ENCODE peak calls at places on chromosomes 13 and 19, in six cellular contexts. V is upper lobe of right lung, C is testis, O is GM12878, I is NB4, R is dorsolateral prefrontal cortex. M is an unnamed sample.

GRCh38 chr13:20945952-20946383 is 43.4 kb upstream of the XPO4 start:
- DNase-seq in V (peak; percentile 62), C (no peak), O (no peak), I (peak; percentile 92), R (no peak), M (no peak)

GRCh38 chr19:5121286-5122120 is 152.6 kb downstream of the KDM4B start:
- DNase-seq in V (no peak), C (no peak), O (no peak), I (no peak), R (peak; percentile 59), M (no peak)

GRCh38 chr19:18287836-18288772 is 6.7 kb upstream of the JUND start:
- DNase-seq in V (no peak), C (no peak), O (no peak), I (no peak), R (no peak), M (peak; percentile 48)

GRCh38 chr13:106477303-106477702 is 58.2 kb downstream of the EFNB2 start:
- DNase-seq in V (no peak), C (no peak), O (no peak), I (no peak), R (no peak), M (no peak)

GRCh38 chr13:26658491-26658890 is 101.0 kb downstream of the WASF3 start:
- DNase-seq in V (no peak), C (no peak), O (no peak), I (no peak), R (no peak), M (peak; percentile 4)

GRCh38 chr13:75136151-75136550 is 345.8 kb downstream of the TBC1D4 start:
- DNase-seq in V (no peak), C (no peak), O (no peak), I (no peak), R (no peak), M (peak; percentile 15)

GRCh38 chr13:43448605-43449004 is 338.2 kb downstream of the ENOX1 start:
- DNase-seq in V (no peak), C (no peak), O (no peak), I (no peak), R (peak; percentile 41), M (no peak)

GRCh38 chr13:113354831-113355610 is 8.9 kb downstream of the GRTP1 start:
- DNase-seq in V (peak; percentile 55), C (no peak), O (no peak), I (no peak), R (no peak), M (no peak)

GRCh38 chr19:47444388-47444821 is 25.1 kb upstream of the MEIS3 start:
- DNase-seq in V (no peak), C (no peak), O (no peak), I (peak; percentile 72), R (no peak), M (no peak)

GRCh38 chr13:63364159-63364558 is 1948.5 kb upstream of the PCDH20 start:
- DNase-seq in V (no peak), C (no peak), O (no peak), I (no peak), R (no peak), M (no peak)

GRCh38 chr13:22967669-22968068 is 213.1 kb upstream of the SGCG start:
- DNase-seq in V (no peak), C (no peak), O (no peak), I (no peak), R (no peak), M (no peak)
- H3K4me3 ChIP-seq in V (no peak overlapping the region), C (no peak overlapping the region), O (no peak overlapping the region), I (no peak overlapping the region), R (no peak overlapping the region), M (no peak overlapping the region)

DNA sequence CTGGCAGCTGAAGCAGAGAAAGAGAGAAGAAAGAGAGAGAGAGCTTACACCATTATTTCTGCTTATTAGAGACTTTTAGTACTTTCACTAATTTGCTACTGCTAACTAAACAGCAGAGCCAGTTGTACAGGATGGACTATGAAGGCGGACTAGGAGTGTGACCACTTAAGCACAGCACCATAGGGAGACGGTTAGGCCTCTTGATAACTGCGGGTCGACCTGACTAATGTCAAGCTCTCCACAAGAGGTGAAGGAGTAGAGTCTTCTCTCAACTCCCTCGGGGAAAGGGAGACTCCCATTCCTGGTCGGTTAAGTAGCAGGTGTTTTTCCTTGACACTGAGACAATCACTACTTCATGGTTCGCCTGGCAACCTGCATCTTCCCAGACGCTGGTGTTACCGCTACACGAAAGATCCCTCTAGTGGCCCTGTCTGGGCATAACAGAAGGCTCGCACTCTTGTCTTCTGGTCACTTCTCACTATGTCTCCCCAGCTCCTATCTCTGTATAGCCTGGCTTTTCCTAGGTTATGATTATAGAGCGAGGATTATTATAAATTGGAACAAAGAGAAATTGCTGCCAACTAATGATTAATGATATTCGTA is 5.3 kb upstream of the PSG7 start:
- DNase-seq in V (no peak), C (peak; percentile 36), O (no peak), I (peak; percentile 1), R (no peak), M (peak; percentile 45)
- TF ChIP-seq CTCF in V (peak; percentile 42), C (peak; percentile 22), O (peak; percentile 40), I (peak; percentile 35), R (no peak), M (peak; percentile 30)

GRCh38 chr19:55172741-55173140 is 6.3 kb upstream of the DNAAF3 start:
- DNase-seq in V (no peak), C (no peak), O (no peak), I (no peak), R (no peak), M (peak; percentile 71)

GRCh38 chr19:55173186-55173716 is 6.8 kb upstream of the DNAAF3 start:
- DNase-seq in V (no peak), C (no peak), O (no peak), I (no peak), R (no peak), M (peak; percentile 31)

GRCh38 chr19:55175117-55175867 is 4.8 kb downstream of the SYT5 start:
- DNase-seq in V (no peak), C (peak; percentile 69), O (no peak), I (no peak), R (no peak), M (no peak)

GRCh38 chr19:55174425-55175116 is 5.5 kb downstream of the SYT5 start:
- DNase-seq in V (no peak), C (no peak), O (no peak), I (no peak), R (no peak), M (no peak)

DNA sequence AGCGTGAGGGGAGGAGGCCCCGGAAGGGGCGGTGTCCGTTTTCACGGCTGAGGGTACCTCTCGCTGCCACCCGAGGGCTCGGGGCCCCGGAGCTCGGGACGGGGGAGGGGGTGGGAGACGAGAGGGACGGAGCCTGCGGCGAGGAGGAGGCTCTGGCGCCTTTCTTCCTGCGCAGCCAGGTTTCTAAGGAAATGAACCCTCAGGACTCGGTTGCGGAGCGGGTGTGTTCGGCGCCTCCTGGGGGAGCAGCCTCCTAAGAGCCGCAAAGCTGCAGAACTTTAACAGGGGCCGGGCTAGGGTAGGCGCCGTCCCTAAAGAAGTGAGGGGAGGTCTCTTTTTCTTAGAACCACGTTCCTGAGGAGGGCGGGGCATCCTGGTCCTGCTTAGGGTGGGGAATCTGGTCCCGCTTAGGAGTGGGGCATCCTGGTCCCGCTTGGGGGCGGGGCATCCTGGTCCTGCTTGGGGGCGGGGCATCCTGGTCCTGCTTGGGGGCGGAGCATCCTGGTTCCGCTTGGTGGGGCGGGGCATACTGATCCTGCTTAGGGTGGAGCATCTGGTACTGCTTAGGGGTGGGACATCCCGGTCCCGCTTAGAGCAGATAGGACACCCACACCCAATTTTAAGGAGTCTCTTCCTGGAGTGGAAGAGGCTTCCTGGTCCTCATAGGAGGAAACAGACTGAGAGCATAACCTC is 6.2 kb downstream of the SYT5 start:
- DNase-seq in V (peak; percentile 74), C (peak; percentile 77), O (no peak), I (no peak), R (no peak), M (peak; percentile 95)
- H3K4me3 ChIP-seq in V (peak overlapping the region; percentile 37), C (peak overlapping the region; percentile 54), O (no peak overlapping the region), I (no peak overlapping the region), R (peak overlapping the region; percentile 41), M (peak overlapping the region; percentile 56)

GRCh38 chr13:28536371-28536770 is 41.4 kb upstream of the FLT1 start:
- DNase-seq in V (no peak), C (no peak), O (no peak), I (no peak), R (no peak), M (no peak)
- TF ChIP-seq CTCF in V (no peak), C (no peak), O (no peak), I (no peak), R (no peak), M (no peak)

DNA sequence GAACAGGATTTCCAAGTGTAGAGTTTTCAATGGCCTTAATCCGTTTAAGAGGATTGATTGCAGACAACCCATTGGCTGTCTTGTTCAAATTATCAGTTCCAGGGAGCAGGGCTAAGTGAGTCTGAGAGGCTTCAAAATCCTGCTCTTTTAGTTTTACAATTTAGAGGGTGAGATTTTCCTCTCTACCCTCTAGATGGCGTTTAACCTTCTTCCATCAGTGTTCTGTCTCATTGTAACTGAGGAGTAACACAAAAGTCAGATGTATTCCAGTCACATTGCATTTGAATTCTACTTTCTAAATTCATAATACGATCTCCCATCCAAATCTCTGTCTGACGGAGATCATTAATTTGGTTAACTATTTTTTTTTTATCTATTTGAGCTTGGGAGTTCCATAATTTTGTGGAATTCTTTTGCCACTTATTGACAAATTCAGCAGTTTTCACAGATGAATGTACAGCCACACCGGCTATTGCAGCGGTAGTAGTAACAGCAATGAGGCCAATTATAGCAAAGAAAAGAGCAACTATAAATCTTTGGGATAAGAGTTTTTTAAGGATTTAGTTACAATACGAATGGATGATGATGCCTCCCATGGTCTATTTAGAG is 7.8 kb upstream of the C19orf84 start:
- DNase-seq in V (no peak), C (no peak), O (no peak), I (peak; percentile 58), R (no peak), M (peak; percentile 11)
- H3K4me3 ChIP-seq in V (no peak overlapping the region), C (no peak overlapping the region), O (no peak overlapping the region), I (no peak overlapping the region), R (no peak overlapping the region), M (no peak overlapping the region)

GRCh38 chr13:78136966-78137365 is 218.3 kb upstream of the EDNRB start:
- DNase-seq in V (no peak), C (no peak), O (no peak), I (no peak), R (no peak), M (no peak)

GRCh38 chr13:78133511-78133910 is 214.9 kb upstream of the EDNRB start:
- DNase-seq in V (no peak), C (no peak), O (no peak), I (no peak), R (no peak), M (no peak)

GRCh38 chr13:78138756-78139155 is 220.1 kb upstream of the EDNRB start:
- DNase-seq in V (no peak), C (no peak), O (no peak), I (no peak), R (no peak), M (no peak)

GRCh38 chr13:78139765-78140164 is 221.1 kb upstream of the EDNRB start:
- DNase-seq in V (no peak), C (no peak), O (no peak), I (no peak), R (no peak), M (no peak)

DNA sequence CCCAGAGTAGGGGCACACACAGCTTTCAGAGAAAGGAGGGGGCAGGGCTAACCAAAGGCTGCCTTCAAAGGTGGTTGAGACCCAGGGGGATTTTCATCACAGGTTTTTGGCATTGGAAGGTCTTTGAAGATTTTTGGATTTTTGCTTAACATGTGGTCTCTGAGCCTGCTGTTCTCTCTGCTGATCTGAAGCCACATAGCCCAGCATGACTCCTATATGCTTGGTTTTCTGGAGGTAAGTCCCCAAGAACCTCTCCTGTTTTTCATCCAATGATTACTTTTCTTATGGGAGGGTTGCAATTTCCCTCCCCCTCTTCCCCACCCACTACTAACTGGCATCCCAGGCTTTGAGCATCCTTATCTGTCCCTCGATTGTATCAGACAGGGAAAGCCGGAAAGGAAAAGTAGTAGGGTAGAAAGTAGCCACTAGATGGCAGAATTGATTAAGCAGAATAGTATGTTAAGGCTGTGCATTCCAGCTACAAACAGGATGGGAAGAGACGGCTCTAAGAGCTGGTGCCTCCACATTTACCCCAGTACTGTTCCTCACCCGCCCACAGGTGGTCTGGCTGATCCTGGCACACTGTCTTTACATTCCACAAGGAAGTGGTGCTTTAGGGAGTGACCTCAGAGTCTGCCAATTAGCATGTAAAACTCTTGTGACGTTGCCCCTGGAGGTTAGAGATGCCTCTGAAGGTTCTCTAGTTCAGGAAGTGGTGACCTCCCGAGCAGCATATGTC is 218.9 kb upstream of the EDNRB start:
- DNase-seq in V (no peak), C (peak; percentile 28), O (peak; percentile 46), I (peak; percentile 78), R (no peak), M (peak; percentile 70)
- TF ChIP-seq CTCF in V (peak; percentile 75), C (peak; percentile 39), O (peak; percentile 67), I (peak; percentile 61), R (peak; percentile 74), M (peak; percentile 75)